ENCODE peak calls at places on chromosome 18, in six cellular contexts. G is ecto neural progenitor cell; T is GM04503; R is lower leg skin; W is activated CD4-positive, CD25-positive, alpha-beta regulatory T cell treated with anti-CD3 and anti-CD28 coated beads, Interleukin-2, amount 50 U/mL, for 72 hours; A is NCI-H1105. L is an unnamed sample.

GRCh38 chr18:35289293-35290069 is 548 bp downstream of the ZSCAN30 start:
- DNase-seq in R (peak), A (no peak), G (no peak), T (no peak), W (peak), L (no peak)

GRCh38 chr18:48735070-48735676 is 196.3 kb downstream of the CTIF start:
- DNase-seq in A (no peak), W (no peak), R (no peak), G (no peak), T (no peak), L (no peak)

GRCh38 chr18:63451774-63452173 is 25.0 kb upstream of the SERPINB5 start:
- DNase-seq in W (no peak), R (no peak), G (no peak), T (no peak), A (no peak), L (peak)

GRCh38 chr18:6004683-6005082 is 109.4 kb upstream of the TMEM200C start:
- DNase-seq in T (no peak), W (no peak), G (no peak), A (no peak), R (no peak), L (no peak)

GRCh38 chr18:64165906-64166305 is 17.0 kb upstream of the LINC00305 start:
- DNase-seq in R (no peak), T (no peak), W (no peak), A (no peak), G (no peak), L (no peak)

GRCh38 chr18:6248017-6248416 is 166.7 kb downstream of the L3MBTL4 start:
- DNase-seq in A (no peak), R (no peak), W (no peak), G (no peak), T (no peak), L (no peak)

GRCh38 chr18:31206787-31207381 is 44.2 kb upstream of the DSC1 start:
- DNase-seq in A (no peak), T (no peak), G (peak), W (no peak), R (peak), L (peak)

GRCh38 chr18:10953672-10954071 is 195.7 kb downstream of the PIEZO2 start:
- DNase-seq in R (no peak), A (no peak), T (no peak), W (no peak), G (no peak), L (no peak)

GRCh38 chr18:21672868-21673267 is 31.7 kb downstream of the ABHD3 start:
- DNase-seq in T (peak), A (no peak), R (no peak), G (no peak), W (no peak), L (no peak)

GRCh38 chr18:72086421-72086820 is 457.7 kb downstream of the CBLN2 start:
- DNase-seq in A (no peak), W (no peak), T (no peak), R (no peak), G (no peak), L (no peak)

GRCh38 chr18:596288-596881 is 403 bp upstream of the CLUL1 start:
- DNase-seq in R (no peak), W (no peak), T (no peak), A (peak), G (peak), L (no peak)

GRCh38 chr18:49018961-49019445 is 68.2 kb upstream of the SMAD7 start:
- DNase-seq in W (peak), G (no peak), R (peak), A (no peak), T (no peak), L (peak)

GRCh38 chr18:62637807-62638687 is 77.3 kb upstream of the PHLPP1 start:
- DNase-seq in R (peak), A (no peak), T (no peak), W (peak), G (no peak), L (no peak)

GRCh38 chr18:33231474-33232317 is 208.8 kb downstream of the CCDC178 start:
- DNase-seq in T (peak), A (peak), W (peak), R (peak), G (peak), L (peak)

GRCh38 chr18:8212893-8213805 is 396.1 kb upstream of the RAB12 start:
- DNase-seq in G (no peak), T (no peak), R (no peak), A (no peak), W (no peak), L (no peak)

GRCh38 chr18:74476154-74476553 is 19.0 kb upstream of the DIPK1C start:
- DNase-seq in T (no peak), G (peak), R (no peak), A (no peak), W (no peak), L (no peak)